ENCODE peak calls at places on chromosomes 5 and 9, in seven cellular contexts. One of them, this sample, is unnamed. For H3K27me3, the result is how much of the 10 kb centered on the place peaks cover.

GRCh38 chr5:6592611-6593010 is 40.2 kb downstream of the NSUN2 start:
- DNase-seq in stomach: no peak
- DNase-seq in ovary: no peak
- DNase-seq in heart right ventricle: no peak
- DNase-seq in Peyer's patch: no peak
- DNase-seq in iPS DF 6.9: no peak
- DNase-seq in heart left ventricle: no peak
- DNase-seq in this sample: peak

GRCh38 chr9:129253820-129254381 is 75.8 kb upstream of the IER5L start:
- DNase-seq in stomach: no peak
- DNase-seq in ovary: peak
- DNase-seq in heart right ventricle: peak
- DNase-seq in Peyer's patch: no peak
- DNase-seq in iPS DF 6.9: no peak
- DNase-seq in heart left ventricle: peak
- DNase-seq in this sample: no peak

GRCh38 chr9:126638571-126639132 is 24.9 kb downstream of the LMX1B start:
- DNase-seq in stomach: no peak
- DNase-seq in ovary: no peak
- DNase-seq in heart right ventricle: no peak
- DNase-seq in Peyer's patch: no peak
- DNase-seq in iPS DF 6.9: no peak
- DNase-seq in heart left ventricle: no peak
- DNase-seq in this sample: no peak

GRCh38 chr9:135533674-135534073 is 12.3 kb upstream of the OBP2A start:
- DNase-seq in stomach: peak
- DNase-seq in ovary: no peak
- DNase-seq in heart right ventricle: no peak
- DNase-seq in Peyer's patch: no peak
- DNase-seq in iPS DF 6.9: no peak
- DNase-seq in heart left ventricle: no peak
- DNase-seq in this sample: no peak

GRCh38 chr5:52859619-52860018 is 71.9 kb downstream of the ITGA1 start:
- DNase-seq in stomach: no peak
- DNase-seq in ovary: no peak
- DNase-seq in heart right ventricle: no peak
- DNase-seq in Peyer's patch: no peak
- DNase-seq in iPS DF 6.9: no peak
- DNase-seq in heart left ventricle: no peak
- DNase-seq in this sample: peak

GRCh38 chr9:110179734-110180133 is 28.2 kb downstream of the C9orf152 start:
- DNase-seq in stomach: no peak
- DNase-seq in ovary: no peak
- DNase-seq in heart right ventricle: no peak
- DNase-seq in Peyer's patch: no peak
- DNase-seq in iPS DF 6.9: no peak
- DNase-seq in heart left ventricle: no peak
- DNase-seq in this sample: no peak

GRCh38 chr9:93128011-93128714 is 5.9 kb downstream of the NINJ1 start:
- DNase-seq in stomach: no peak
- DNase-seq in ovary: no peak
- DNase-seq in heart right ventricle: no peak
- DNase-seq in Peyer's patch: peak
- DNase-seq in iPS DF 6.9: no peak
- DNase-seq in heart left ventricle: no peak
- DNase-seq in this sample: no peak

GRCh38 chr5:145178667-145179523 is 656.2 kb downstream of the PRELID2 start:
- DNase-seq in stomach: no peak
- DNase-seq in ovary: no peak
- DNase-seq in heart right ventricle: no peak
- DNase-seq in Peyer's patch: no peak
- DNase-seq in iPS DF 6.9: no peak
- DNase-seq in heart left ventricle: no peak
- DNase-seq in this sample: peak

GRCh38 chr9:125988479-125989050 is 241.4 kb downstream of the PBX3 start:
- DNase-seq in stomach: no peak
- DNase-seq in ovary: peak
- DNase-seq in heart right ventricle: no peak
- DNase-seq in Peyer's patch: peak
- DNase-seq in iPS DF 6.9: no peak
- DNase-seq in heart left ventricle: no peak
- DNase-seq in this sample: no peak

GRCh38 chr5:31237159-31237558 is 43.7 kb downstream of the CDH6 start:
- DNase-seq in stomach: no peak
- DNase-seq in ovary: no peak
- DNase-seq in heart right ventricle: no peak
- DNase-seq in Peyer's patch: peak
- DNase-seq in iPS DF 6.9: no peak
- DNase-seq in heart left ventricle: no peak
- DNase-seq in this sample: no peak

GRCh38 chr5:56259002-56259511 is 25.9 kb upstream of the ANKRD55 start:
- DNase-seq in stomach: no peak
- DNase-seq in ovary: no peak
- DNase-seq in heart right ventricle: no peak
- DNase-seq in Peyer's patch: no peak
- DNase-seq in iPS DF 6.9: no peak
- DNase-seq in heart left ventricle: no peak
- DNase-seq in this sample: peak

GRCh38 chr5:27316283-27316675 is 277.9 kb upstream of the CDH9 start:
- DNase-seq in stomach: no peak
- DNase-seq in ovary: no peak
- DNase-seq in heart right ventricle: no peak
- DNase-seq in Peyer's patch: no peak
- DNase-seq in iPS DF 6.9: no peak
- DNase-seq in heart left ventricle: no peak
- DNase-seq in this sample: peak

GRCh38 chr5:134124289-134125194 is 10.1 kb downstream of the TCF7 start:
- DNase-seq in stomach: no peak
- DNase-seq in ovary: no peak
- DNase-seq in heart right ventricle: no peak
- DNase-seq in Peyer's patch: peak
- DNase-seq in iPS DF 6.9: no peak
- DNase-seq in heart left ventricle: no peak
- DNase-seq in this sample: peak

GRCh38 chr5:127004721-127005120 is 25.6 kb downstream of the MARCHF3 start:
- DNase-seq in stomach: no peak
- DNase-seq in ovary: no peak
- DNase-seq in heart right ventricle: no peak
- DNase-seq in Peyer's patch: no peak
- DNase-seq in iPS DF 6.9: no peak
- DNase-seq in heart left ventricle: no peak
- DNase-seq in this sample: no peak

GRCh38 chr5:127008300-127008975 is 21.9 kb downstream of the MARCHF3 start:
- DNase-seq in stomach: no peak
- DNase-seq in ovary: no peak
- DNase-seq in heart right ventricle: no peak
- DNase-seq in Peyer's patch: no peak
- DNase-seq in iPS DF 6.9: no peak
- DNase-seq in heart left ventricle: peak
- DNase-seq in this sample: no peak

GRCh38 chr5:127003798-127004495 is 26.4 kb downstream of the MARCHF3 start:
- DNase-seq in stomach: peak
- DNase-seq in ovary: no peak
- DNase-seq in heart right ventricle: no peak
- DNase-seq in Peyer's patch: peak
- DNase-seq in iPS DF 6.9: no peak
- DNase-seq in heart left ventricle: no peak
- DNase-seq in this sample: no peak

GRCh38 chr5:127007522-127007921 is 22.8 kb downstream of the MARCHF3 start:
- DNase-seq in stomach: no peak
- DNase-seq in ovary: no peak
- DNase-seq in heart right ventricle: no peak
- DNase-seq in Peyer's patch: no peak
- DNase-seq in iPS DF 6.9: no peak
- DNase-seq in heart left ventricle: no peak
- DNase-seq in this sample: no peak

GRCh38 chr5:127006711-127007110 is 23.6 kb downstream of the MARCHF3 start:
- DNase-seq in stomach: no peak
- DNase-seq in ovary: no peak
- DNase-seq in heart right ventricle: no peak
- DNase-seq in Peyer's patch: no peak
- DNase-seq in iPS DF 6.9: no peak
- DNase-seq in heart left ventricle: no peak
- DNase-seq in this sample: no peak
- H3K4me3 ChIP-seq in stomach: no peak
- H3K4me3 ChIP-seq in ovary: no peak
- H3K4me3 ChIP-seq in heart right ventricle: no peak
- H3K4me3 ChIP-seq in Peyer's patch: no peak
- H3K4me3 ChIP-seq in iPS DF 6.9: no peak
- H3K4me3 ChIP-seq in heart left ventricle: no peak
- H3K4me3 ChIP-seq in this sample: no peak

DNA sequence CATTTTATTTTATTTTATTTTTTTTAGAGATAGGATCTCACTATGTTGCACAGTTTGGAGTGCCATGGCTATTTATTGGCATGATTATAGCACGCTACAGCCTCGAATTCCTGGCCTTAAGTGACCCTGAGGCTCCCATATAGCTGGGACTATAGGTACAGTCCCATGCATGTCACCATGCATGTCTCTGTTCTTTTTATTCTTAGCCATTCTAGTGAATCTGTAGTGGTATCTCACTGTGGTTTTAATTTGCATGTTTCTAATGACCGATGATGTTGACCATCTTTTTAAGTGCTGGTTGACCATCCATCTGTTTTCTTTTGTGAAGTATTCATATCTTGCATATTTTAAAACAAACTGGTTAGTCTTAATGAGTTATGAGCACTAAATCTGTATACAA is 76.1 kb downstream of the SLC44A1 start:
- DNase-seq in stomach: no peak
- DNase-seq in ovary: no peak
- DNase-seq in heart right ventricle: no peak
- DNase-seq in Peyer's patch: no peak
- DNase-seq in iPS DF 6.9: no peak
- DNase-seq in heart left ventricle: no peak
- DNase-seq in this sample: no peak
- H3K27ac ChIP-seq in stomach: peak
- H3K27ac ChIP-seq in ovary: no peak
- H3K27ac ChIP-seq in heart right ventricle: no peak
- H3K27ac ChIP-seq in Peyer's patch: no peak
- H3K27ac ChIP-seq in iPS DF 6.9: no peak
- H3K27ac ChIP-seq in heart left ventricle: no peak
- H3K27ac ChIP-seq in this sample: no peak

GRCh38 chr9:108776920-108777650 is 78.7 kb downstream of the ACTL7B start:
- DNase-seq in stomach: peak
- DNase-seq in ovary: no peak
- DNase-seq in heart right ventricle: no peak
- DNase-seq in Peyer's patch: no peak
- DNase-seq in iPS DF 6.9: no peak
- DNase-seq in heart left ventricle: no peak
- DNase-seq in this sample: no peak

GRCh38 chr9:108775901-108776306 is 79.9 kb downstream of the ACTL7B start:
- DNase-seq in stomach: no peak
- DNase-seq in ovary: no peak
- DNase-seq in heart right ventricle: no peak
- DNase-seq in Peyer's patch: no peak
- DNase-seq in iPS DF 6.9: no peak
- DNase-seq in heart left ventricle: no peak
- DNase-seq in this sample: no peak

GRCh38 chr9:108780949-108781734 is 74.6 kb downstream of the ACTL7B start:
- DNase-seq in stomach: no peak
- DNase-seq in ovary: no peak
- DNase-seq in heart right ventricle: no peak
- DNase-seq in Peyer's patch: peak
- DNase-seq in iPS DF 6.9: no peak
- DNase-seq in heart left ventricle: no peak
- DNase-seq in this sample: no peak

GRCh38 chr9:108783318-108784127 is 72.3 kb downstream of the ACTL7B start:
- DNase-seq in stomach: no peak
- DNase-seq in ovary: no peak
- DNase-seq in heart right ventricle: no peak
- DNase-seq in Peyer's patch: no peak
- DNase-seq in iPS DF 6.9: no peak
- DNase-seq in heart left ventricle: peak
- DNase-seq in this sample: no peak

GRCh38 chr9:108779506-108779905 is 76.3 kb downstream of the ACTL7B start:
- DNase-seq in stomach: no peak
- DNase-seq in ovary: no peak
- DNase-seq in heart right ventricle: no peak
- DNase-seq in Peyer's patch: no peak
- DNase-seq in iPS DF 6.9: no peak
- DNase-seq in heart left ventricle: no peak
- DNase-seq in this sample: no peak
- H3K27me3 ChIP-seq in stomach: under half
- H3K27me3 ChIP-seq in ovary: under half
- H3K27me3 ChIP-seq in heart right ventricle: under half
- H3K27me3 ChIP-seq in Peyer's patch: under half
- H3K27me3 ChIP-seq in iPS DF 6.9: under half
- H3K27me3 ChIP-seq in heart left ventricle: under half
- H3K27me3 ChIP-seq in this sample: under half

GRCh38 chr5:5141625-5142527 is 1.7 kb downstream of the ADAMTS16 start:
- DNase-seq in stomach: peak
- DNase-seq in ovary: no peak
- DNase-seq in heart right ventricle: no peak
- DNase-seq in Peyer's patch: peak
- DNase-seq in iPS DF 6.9: no peak
- DNase-seq in heart left ventricle: peak
- DNase-seq in this sample: peak

GRCh38 chr5:5140051-5141010 is at the start of gene ADAMTS16:
- DNase-seq in stomach: no peak
- DNase-seq in ovary: peak
- DNase-seq in heart right ventricle: no peak
- DNase-seq in Peyer's patch: no peak
- DNase-seq in iPS DF 6.9: no peak
- DNase-seq in heart left ventricle: no peak
- DNase-seq in this sample: no peak

GRCh38 chr5:5135957-5136676 is 4.0 kb upstream of the ADAMTS16 start:
- DNase-seq in stomach: no peak
- DNase-seq in ovary: no peak
- DNase-seq in heart right ventricle: no peak
- DNase-seq in Peyer's patch: no peak
- DNase-seq in iPS DF 6.9: no peak
- DNase-seq in heart left ventricle: no peak
- DNase-seq in this sample: no peak

GRCh38 chr5:5141011-5141599 is 975 bp downstream of the ADAMTS16 start:
- DNase-seq in stomach: no peak
- DNase-seq in ovary: no peak
- DNase-seq in heart right ventricle: no peak
- DNase-seq in Peyer's patch: no peak
- DNase-seq in iPS DF 6.9: no peak
- DNase-seq in heart left ventricle: no peak
- DNase-seq in this sample: peak

DNA sequence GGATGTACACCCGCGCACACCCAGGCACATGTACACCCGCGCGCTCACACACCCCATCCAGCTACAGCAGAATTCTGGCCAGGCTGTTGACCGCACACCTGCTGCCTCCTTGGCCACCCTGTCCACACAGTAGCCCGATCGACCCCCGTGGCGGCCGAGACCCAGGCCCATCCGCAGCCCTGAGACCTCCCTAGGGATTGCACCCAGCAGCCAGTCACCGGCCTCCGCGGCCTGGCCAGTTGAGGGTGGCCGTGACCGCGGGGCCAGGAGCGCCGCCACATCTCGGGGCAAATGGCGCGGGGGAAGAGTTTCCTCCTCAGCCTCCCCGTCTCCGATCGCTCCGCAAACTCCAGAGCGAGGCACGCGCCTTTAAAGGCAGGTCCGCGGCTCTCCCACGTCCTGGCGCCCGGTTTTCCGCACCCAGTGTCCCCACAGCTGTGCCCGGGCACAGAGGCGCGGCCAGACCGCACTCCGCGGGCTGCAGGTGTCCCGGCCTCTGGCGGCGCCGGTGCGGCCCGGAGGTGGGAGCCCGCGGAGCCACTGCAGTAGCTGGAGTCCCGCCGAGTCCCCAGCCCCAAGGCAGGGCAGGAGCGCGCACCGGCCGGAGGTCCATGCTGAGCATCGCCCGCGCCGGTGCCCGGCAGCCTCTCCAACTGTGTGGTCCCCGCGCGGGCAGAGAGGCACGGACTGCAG is 626 bp upstream of the ADAMTS16 start:
- DNase-seq in stomach: no peak
- DNase-seq in ovary: peak
- DNase-seq in heart right ventricle: peak
- DNase-seq in Peyer's patch: no peak
- DNase-seq in iPS DF 6.9: no peak
- DNase-seq in heart left ventricle: no peak
- DNase-seq in this sample: no peak
- H3K4me3 ChIP-seq in stomach: peak
- H3K4me3 ChIP-seq in ovary: peak
- H3K4me3 ChIP-seq in heart right ventricle: peak
- H3K4me3 ChIP-seq in Peyer's patch: no peak
- H3K4me3 ChIP-seq in iPS DF 6.9: peak
- H3K4me3 ChIP-seq in heart left ventricle: peak
- H3K4me3 ChIP-seq in this sample: peak

This sample was measured in SJSA1.